ENCODE peak calls at places on chromosomes 12 and 14, in six cellular contexts. X is IMR-90, U is neuronal stem cell, L is H9, G is mesendoderm, V is mesenchymal stem cell. Y is an unnamed sample.

GRCh38 chr14:104143521-104144452 is 5.4 kb downstream of the KIF26A start:
- DNase-seq in X (no peak), U (no peak), L (peak), G (no peak), V (no peak), Y (no peak)

GRCh38 chr14:72751276-72752033 is 142.4 kb downstream of the DPF3 start:
- DNase-seq in X (peak), U (no peak), L (no peak), G (no peak), V (no peak), Y (no peak)

GRCh38 chr12:46534442-46534841 is 161.9 kb upstream of the SLC38A2 start:
- DNase-seq in X (no peak), U (no peak), L (no peak), G (no peak), V (no peak), Y (no peak)

GRCh38 chr12:599756-600155 is 63.5 kb downstream of the NINJ2 start:
- DNase-seq in X (no peak), U (no peak), L (no peak), G (no peak), V (no peak), Y (no peak)

GRCh38 chr12:52783563-52784316 is 6.6 kb upstream of the KRT76 start:
- DNase-seq in X (no peak), U (no peak), L (no peak), G (no peak), V (no peak), Y (no peak)

GRCh38 chr14:74392616-74393570 is 33.1 kb downstream of the SYNDIG1L start:
- DNase-seq in X (no peak), U (no peak), L (peak), G (peak), V (no peak), Y (peak)

GRCh38 chr12:65121049-65121955 is at the start of gene WIF1:
- DNase-seq in X (no peak), U (peak), L (peak), G (peak), V (no peak), Y (peak)

GRCh38 chr12:8508912-8509841 is 4.1 kb upstream of the CLEC4D start:
- DNase-seq in X (no peak), U (no peak), L (peak), G (peak), V (no peak), Y (no peak)

GRCh38 chr12:33605776-33606175 is 166.2 kb upstream of the SYT10 start:
- DNase-seq in X (no peak), U (no peak), L (no peak), G (peak), V (no peak), Y (peak)

GRCh38 chr12:132788375-132789098 is 26.9 kb upstream of the ANKLE2 start:
- DNase-seq in X (no peak), U (no peak), L (no peak), G (no peak), V (no peak), Y (no peak)

GRCh38 chr12:120936197-120936596 is 32.0 kb upstream of the SPPL3 start:
- DNase-seq in X (no peak), U (no peak), L (no peak), G (no peak), V (no peak), Y (no peak)

GRCh38 chr12:53935562-53936341 is 2.9 kb upstream of the HOXC13 start:
- DNase-seq in X (no peak), U (no peak), L (no peak), G (no peak), V (no peak), Y (no peak)

GRCh38 chr14:102498005-102498677 is 11.4 kb downstream of the ANKRD9 start:
- DNase-seq in X (no peak), U (no peak), L (peak), G (peak), V (no peak), Y (no peak)
- H2BK5ac ChIP-seq in X (no peak), U (peak), L (no peak), G (no peak), V (no peak), Y (no peak)

DNA sequence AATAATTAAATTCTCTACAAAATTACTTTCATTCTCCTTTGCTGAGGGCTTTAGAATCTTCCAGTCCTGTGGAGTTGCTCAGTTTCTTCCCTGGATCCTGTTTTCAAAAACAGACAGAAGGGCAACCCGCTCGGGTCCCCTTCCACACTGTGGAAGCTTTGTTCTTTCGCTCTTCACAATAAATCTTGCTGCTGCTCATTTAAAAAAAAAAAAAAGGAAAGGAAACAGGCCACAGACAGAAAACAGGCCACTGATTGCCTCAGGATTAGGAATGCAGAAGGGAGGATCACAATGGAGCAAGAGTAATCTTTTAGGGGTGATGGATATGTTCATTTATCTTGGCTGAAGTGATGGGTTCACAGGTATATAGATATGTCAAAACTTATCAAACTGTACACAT is 29.5 kb upstream of the HIGD1C start:
- DNase-seq in X (peak), U (no peak), L (no peak), G (peak), V (peak), Y (no peak)
- H3K27ac ChIP-seq in X (no peak), U (no peak), L (no peak), G (no peak), V (no peak), Y (peak)

GRCh38 chr12:116601524-116601923 is 42.3 kb downstream of the MAP1LC3B2 start:
- DNase-seq in X (peak), U (no peak), L (no peak), G (no peak), V (peak), Y (no peak)
- H3K9ac ChIP-seq in X (no peak), U (no peak), L (no peak), G (no peak), V (peak), Y (no peak)

GRCh38 chr14:24241829-24242443 is 487 bp downstream of the TINF2 start:
- DNase-seq in X (peak), U (no peak), L (peak), G (peak), V (peak), Y (peak)
- H2BK5ac ChIP-seq in X (peak), U (peak), L (no peak), G (no peak), V (peak), Y (peak)

GRCh38 chr12:16424531-16424930 is 77.1 kb downstream of the MGST1 start:
- DNase-seq in X (no peak), U (no peak), L (no peak), G (no peak), V (no peak), Y (no peak)
- H3K27ac ChIP-seq in X (no peak), U (no peak), L (no peak), G (no peak), V (no peak), Y (no peak)

GRCh38 chr14:22888662-22889061 is 5.6 kb downstream of the REM2 start:
- DNase-seq in X (no peak), U (no peak), L (no peak), G (no peak), V (no peak), Y (no peak)
- H3K9ac ChIP-seq in X (no peak), U (no peak), L (no peak), G (no peak), V (no peak), Y (no peak)